ENCODE peak calls at places on chromosome 7, in five cellular contexts. K is H9, J is trophoblast cell, T is mesenchymal stem cell, U is H1. V is an unnamed sample.

GRCh38 chr7:31051598-31052503 is at the start of gene ADCYAP1R1:
- DNase-seq in K (peak), J (no peak), T (no peak), U (no peak), V (peak)

GRCh38 chr7:1297476-1297972 is 64.9 kb downstream of the UNCX start:
- DNase-seq in K (no peak), J (no peak), T (no peak), U (no peak), V (no peak)

GRCh38 chr7:54864718-54865117 is 105.7 kb upstream of the SEC61G start:
- DNase-seq in K (no peak), J (no peak), T (peak), U (no peak), V (no peak)

GRCh38 chr7:125490167-125490566 is 560.5 kb upstream of the POT1 start:
- DNase-seq in K (no peak), J (no peak), T (no peak), U (no peak), V (no peak)

GRCh38 chr7:83613232-83613631 is 35.7 kb downstream of the SEMA3E start:
- DNase-seq in K (no peak), J (no peak), T (no peak), U (no peak), V (no peak)

GRCh38 chr7:21128418-21128817 is 299.5 kb upstream of the SP4 start:
- DNase-seq in K (no peak), J (no peak), T (no peak), U (no peak), V (no peak)

GRCh38 chr7:44373418-44373740 is 48.0 kb upstream of the CAMK2B start:
- DNase-seq in K (peak), J (no peak), T (no peak), U (no peak), V (no peak)

GRCh38 chr7:47143344-47143743 is 438.6 kb downstream of the TNS3 start:
- DNase-seq in K (no peak), J (no peak), T (peak), U (no peak), V (no peak)

GRCh38 chr7:51315393-51316261 is 982 bp downstream of the COBL start:
- DNase-seq in K (peak), J (peak), T (peak), U (no peak), V (peak)

GRCh38 chr7:78864339-78864738 is 589.1 kb downstream of the MAGI2 start:
- DNase-seq in K (no peak), J (no peak), T (no peak), U (no peak), V (no peak)

GRCh38 chr7:151252961-151253691 is 4.6 kb upstream of the SMARCD3 start:
- DNase-seq in K (no peak), J (no peak), T (peak), U (no peak), V (peak)
- H3K27ac ChIP-seq in K (no peak), J (no peak), T (no peak), U (no peak), V (no peak)

DNA sequence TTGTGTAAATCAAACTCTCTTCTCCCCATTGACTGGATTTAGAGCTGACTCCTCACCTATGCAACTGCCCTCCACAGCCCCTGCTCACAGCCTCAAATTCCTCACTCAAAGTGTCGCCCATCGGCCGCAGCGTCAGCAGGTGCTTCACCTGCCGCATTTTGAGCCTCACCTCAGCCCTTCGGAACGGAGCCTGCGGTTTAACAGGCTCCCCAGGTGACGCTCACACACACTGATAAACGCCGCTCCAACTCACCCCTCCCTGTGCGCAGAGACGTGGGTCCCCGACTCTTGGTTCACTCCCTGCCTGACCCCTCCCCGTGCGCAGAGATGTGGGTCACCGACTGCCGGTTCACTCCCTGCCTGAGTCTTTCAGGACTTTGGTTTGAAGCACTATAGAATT is 57.1 kb downstream of the CARD11 start:
- DNase-seq in K (no peak), J (no peak), T (no peak), U (no peak), V (no peak)
- H2BK12ac ChIP-seq in K (no peak), J (no peak), T (no peak), U (no peak), V (no peak)

GRCh38 chr7:123649956-123650355 is 5.7 kb upstream of the LMOD2 start:
- DNase-seq in K (no peak), J (no peak), T (peak), U (no peak), V (no peak)
- H3K27ac ChIP-seq in K (no peak), J (peak), T (no peak), U (no peak), V (no peak)

DNA sequence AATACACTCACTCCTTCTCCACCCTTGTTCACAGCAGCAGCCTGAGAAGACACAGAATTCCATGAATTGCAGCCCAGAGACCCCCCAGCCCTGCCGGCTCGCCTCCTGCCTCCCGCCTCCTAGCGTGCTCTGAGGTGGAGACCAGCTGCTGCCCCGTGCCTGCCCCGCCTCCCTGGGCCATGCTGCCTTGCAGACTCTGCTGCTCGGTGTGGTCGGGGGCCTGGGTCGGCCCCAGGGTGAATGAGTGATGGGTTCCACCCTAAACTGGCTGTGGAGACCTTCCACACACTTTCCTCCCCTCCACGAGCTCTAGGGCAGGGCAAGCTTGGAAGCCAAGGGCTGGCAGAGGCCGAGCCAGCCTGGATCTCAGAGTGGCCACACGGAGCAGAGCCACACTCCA is 479.3 kb downstream of the DNAJB6 start:
- DNase-seq in K (no peak), J (no peak), T (no peak), U (no peak), V (no peak)
- H2BK12ac ChIP-seq in K (no peak), J (no peak), T (no peak), U (no peak), V (peak)

GRCh38 chr7:131521651-131522163 is 34.7 kb downstream of the PODXL start:
- DNase-seq in K (peak), J (no peak), T (no peak), U (no peak), V (no peak)
- H3K27ac ChIP-seq in K (no peak), J (no peak), T (no peak), U (no peak), V (peak)

GRCh38 chr7:97450516-97450915 is 281.4 kb upstream of the TAC1 start:
- DNase-seq in K (no peak), J (no peak), T (no peak), U (no peak), V (no peak)
- H2BK12ac ChIP-seq in K (no peak), J (no peak), T (no peak), U (no peak), V (no peak)

GRCh38 chr7:72321637-72322036 is 90.5 kb downstream of the CALN1 start:
- DNase-seq in K (no peak), J (no peak), T (no peak), U (no peak), V (no peak)

GRCh38 chr7:72325561-72325960 is 86.6 kb downstream of the CALN1 start:
- DNase-seq in K (no peak), J (no peak), T (no peak), U (no peak), V (no peak)

GRCh38 chr7:72316148-72316547 is 96.0 kb downstream of the CALN1 start:
- DNase-seq in K (no peak), J (no peak), T (no peak), U (no peak), V (no peak)

GRCh38 chr7:72317335-72317734 is 94.8 kb downstream of the CALN1 start:
- DNase-seq in K (no peak), J (no peak), T (no peak), U (no peak), V (no peak)

GRCh38 chr7:72321081-72321480 is 91.1 kb downstream of the CALN1 start:
- DNase-seq in K (no peak), J (no peak), T (no peak), U (no peak), V (no peak)
- H3K27ac ChIP-seq in K (no peak), J (no peak), T (no peak), U (no peak), V (no peak)

V was measured in neuronal stem cell.